ENCODE peak calls at places on chromosomes 11 and 22, in six cellular contexts. One of them, this sample, is unnamed.

GRCh38 chr11:63536669-63537292 is at the start of gene PLAAT4:
- DNase-seq in stimulated activated CD4-positive, alpha-beta T cell treated with anti-CD3 and anti-CD28 coated beads, Interleukin-15, amount 100 ng/mL, for 1 hour: no peak
- DNase-seq in substantia nigra: peak; percentile 66
- DNase-seq in GM19239: peak; percentile 56
- DNase-seq in neural progenitor cell: no peak
- DNase-seq in HFFc6: peak; percentile 29
- DNase-seq in this sample: no peak

GRCh38 chr11:119594639-119595249 is 134.3 kb downstream of the NECTIN1 start:
- DNase-seq in stimulated activated CD4-positive, alpha-beta T cell treated with anti-CD3 and anti-CD28 coated beads, Interleukin-15, amount 100 ng/mL, for 1 hour: no peak
- DNase-seq in substantia nigra: no peak
- DNase-seq in GM19239: no peak
- DNase-seq in neural progenitor cell: no peak
- DNase-seq in HFFc6: peak; percentile 46
- DNase-seq in this sample: no peak

GRCh38 chr22:45878901-45879551 is 97.9 kb downstream of the WNT7B start:
- DNase-seq in stimulated activated CD4-positive, alpha-beta T cell treated with anti-CD3 and anti-CD28 coated beads, Interleukin-15, amount 100 ng/mL, for 1 hour: no peak
- DNase-seq in substantia nigra: no peak
- DNase-seq in GM19239: no peak
- DNase-seq in neural progenitor cell: no peak
- DNase-seq in HFFc6: no peak
- DNase-seq in this sample: peak; percentile 16

GRCh38 chr11:119318240-119319135 is 1.6 kb upstream of the MCAM start:
- DNase-seq in stimulated activated CD4-positive, alpha-beta T cell treated with anti-CD3 and anti-CD28 coated beads, Interleukin-15, amount 100 ng/mL, for 1 hour: no peak
- DNase-seq in substantia nigra: no peak
- DNase-seq in GM19239: no peak
- DNase-seq in neural progenitor cell: peak; percentile 57
- DNase-seq in HFFc6: no peak
- DNase-seq in this sample: no peak

GRCh38 chr11:25449100-25449499 is 882.8 kb upstream of the ANO3 start:
- DNase-seq in stimulated activated CD4-positive, alpha-beta T cell treated with anti-CD3 and anti-CD28 coated beads, Interleukin-15, amount 100 ng/mL, for 1 hour: no peak
- DNase-seq in substantia nigra: no peak
- DNase-seq in GM19239: no peak
- DNase-seq in neural progenitor cell: no peak
- DNase-seq in HFFc6: no peak
- DNase-seq in this sample: no peak

GRCh38 chr11:46121724-46122477 is 647 bp upstream of the PHF21A start:
- DNase-seq in stimulated activated CD4-positive, alpha-beta T cell treated with anti-CD3 and anti-CD28 coated beads, Interleukin-15, amount 100 ng/mL, for 1 hour: peak; percentile 50
- DNase-seq in substantia nigra: peak; percentile 69
- DNase-seq in GM19239: peak; percentile 46
- DNase-seq in neural progenitor cell: peak; percentile 95
- DNase-seq in HFFc6: peak; percentile 86
- DNase-seq in this sample: peak; percentile 58

GRCh38 chr11:119701591-119702260 is 27.3 kb downstream of the NECTIN1 start:
- DNase-seq in stimulated activated CD4-positive, alpha-beta T cell treated with anti-CD3 and anti-CD28 coated beads, Interleukin-15, amount 100 ng/mL, for 1 hour: no peak
- DNase-seq in substantia nigra: no peak
- DNase-seq in GM19239: no peak
- DNase-seq in neural progenitor cell: no peak
- DNase-seq in HFFc6: no peak
- DNase-seq in this sample: no peak

GRCh38 chr11:128628686-128629085 is 41.3 kb upstream of the ETS1 start:
- DNase-seq in stimulated activated CD4-positive, alpha-beta T cell treated with anti-CD3 and anti-CD28 coated beads, Interleukin-15, amount 100 ng/mL, for 1 hour: no peak
- DNase-seq in substantia nigra: no peak
- DNase-seq in GM19239: no peak
- DNase-seq in neural progenitor cell: no peak
- DNase-seq in HFFc6: no peak
- DNase-seq in this sample: no peak

GRCh38 chr11:15845261-15845660 is 511.1 kb downstream of the SOX6 start:
- DNase-seq in stimulated activated CD4-positive, alpha-beta T cell treated with anti-CD3 and anti-CD28 coated beads, Interleukin-15, amount 100 ng/mL, for 1 hour: no peak
- DNase-seq in substantia nigra: peak; percentile 76
- DNase-seq in GM19239: no peak
- DNase-seq in neural progenitor cell: peak; percentile 93
- DNase-seq in HFFc6: no peak
- DNase-seq in this sample: no peak

GRCh38 chr11:111303476-111303875 is 5.1 kb downstream of the POU2AF3 start:
- DNase-seq in stimulated activated CD4-positive, alpha-beta T cell treated with anti-CD3 and anti-CD28 coated beads, Interleukin-15, amount 100 ng/mL, for 1 hour: no peak
- DNase-seq in substantia nigra: no peak
- DNase-seq in GM19239: no peak
- DNase-seq in neural progenitor cell: no peak
- DNase-seq in HFFc6: no peak
- DNase-seq in this sample: no peak

GRCh38 chr22:48772286-48772907 is 1055.3 kb downstream of the BRD1 start:
- DNase-seq in stimulated activated CD4-positive, alpha-beta T cell treated with anti-CD3 and anti-CD28 coated beads, Interleukin-15, amount 100 ng/mL, for 1 hour: no peak
- DNase-seq in substantia nigra: no peak
- DNase-seq in GM19239: no peak
- DNase-seq in neural progenitor cell: no peak
- DNase-seq in HFFc6: no peak
- DNase-seq in this sample: no peak

GRCh38 chr11:121534131-121535093 is 81.6 kb upstream of the SORL1-AS1 start:
- DNase-seq in stimulated activated CD4-positive, alpha-beta T cell treated with anti-CD3 and anti-CD28 coated beads, Interleukin-15, amount 100 ng/mL, for 1 hour: no peak
- DNase-seq in substantia nigra: peak; percentile 44
- DNase-seq in GM19239: no peak
- DNase-seq in neural progenitor cell: no peak
- DNase-seq in HFFc6: peak; percentile 33
- DNase-seq in this sample: no peak

GRCh38 chr11:726278-726915 is 20.4 kb downstream of the EPS8L2 start:
- DNase-seq in stimulated activated CD4-positive, alpha-beta T cell treated with anti-CD3 and anti-CD28 coated beads, Interleukin-15, amount 100 ng/mL, for 1 hour: no peak
- DNase-seq in substantia nigra: no peak
- DNase-seq in GM19239: no peak
- DNase-seq in neural progenitor cell: peak; percentile 55
- DNase-seq in HFFc6: no peak
- DNase-seq in this sample: no peak

This sample was measured in mesothelial cell of epicardium.